ENCODE peak calls at places on chromosomes 1 and 21, in six cellular contexts. Z is Peyer's patch, N is heart left ventricle, A is A549, P is fibroblast of lung, B is left ventricle myocardium inferior. Q is an unnamed sample. For H3K4me1, the result is how much of the 10 kb centered on the place peaks cover.

GRCh38 chr1:67814121-67814772 is 19.0 kb downstream of the GNG12 start:
- DNase-seq in Z (no peak), N (no peak), A (no peak), P (peak), B (no peak), Q (no peak)

GRCh38 chr1:57839067-57839466 is 415.2 kb upstream of the DAB1 start:
- DNase-seq in Z (no peak), N (no peak), A (no peak), P (peak), B (no peak), Q (no peak)

GRCh38 chr1:61481313-61481712 is 243.6 kb downstream of the TM2D1 start:
- DNase-seq in Z (no peak), N (no peak), A (peak), P (no peak), B (no peak), Q (peak)

GRCh38 chr1:31575373-31576140 is 758 bp upstream of the TINAGL1 start:
- DNase-seq in Z (peak), N (no peak), A (no peak), P (no peak), B (no peak), Q (peak)

GRCh38 chr1:29227511-29227910 is 3.2 kb downstream of the MECR start:
- DNase-seq in Z (no peak), N (no peak), A (no peak), P (no peak), B (no peak), Q (no peak)

GRCh38 chr1:191279266-191279800 is 801.7 kb upstream of the BRINP3 start:
- DNase-seq in Z (no peak), N (no peak), A (no peak), P (no peak), B (no peak), Q (peak)

GRCh38 chr1:183808296-183809027 is 3.5 kb downstream of the RGL1 start:
- DNase-seq in Z (no peak), N (no peak), A (no peak), P (no peak), B (no peak), Q (no peak)

GRCh38 chr1:69567847-69568434 is at the start of gene LRRC7:
- DNase-seq in Z (no peak), N (no peak), A (no peak), P (no peak), B (peak), Q (no peak)

GRCh38 chr1:186082235-186082937 is 292.7 kb downstream of the TPR start:
- DNase-seq in Z (peak), N (peak), A (no peak), P (peak), B (peak), Q (peak)

GRCh38 chr1:67586596-67586995 is 98.4 kb upstream of the GADD45A start:
- DNase-seq in Z (no peak), N (no peak), A (no peak), P (no peak), B (no peak), Q (no peak)

GRCh38 chr1:77349275-77349674 is 67.5 kb downstream of the AK5 start:
- DNase-seq in Z (no peak), N (no peak), A (no peak), P (no peak), B (no peak), Q (no peak)

GRCh38 chr1:116847688-116848531 is 61.8 kb upstream of the PTGFRN start:
- DNase-seq in Z (peak), N (peak), A (no peak), P (peak), B (peak), Q (peak)

GRCh38 chr21:42027804-42028753 is 17.9 kb upstream of the ZBTB21 start:
- DNase-seq in Z (peak), N (no peak), A (no peak), P (no peak), B (no peak), Q (no peak)

GRCh38 chr1:157197906-157198435 is 59.8 kb upstream of the ETV3 start:
- DNase-seq in Z (peak), N (no peak), A (no peak), P (no peak), B (no peak), Q (no peak)

GRCh38 chr1:157194739-157195520 is 56.7 kb upstream of the ETV3 start:
- DNase-seq in Z (peak), N (no peak), A (no peak), P (no peak), B (no peak), Q (no peak)

GRCh38 chr1:157196245-157196543 is 58.0 kb upstream of the ETV3 start:
- DNase-seq in Z (peak), N (no peak), A (no peak), P (no peak), B (no peak), Q (no peak)

GRCh38 chr1:157193702-157194391 is 55.7 kb upstream of the ETV3 start:
- DNase-seq in Z (peak), N (peak), A (peak), P (peak), B (peak), Q (peak)

GRCh38 chr1:157195521-157196244 is 57.5 kb upstream of the ETV3 start:
- DNase-seq in Z (peak), N (no peak), A (no peak), P (no peak), B (no peak), Q (no peak)
- TF ChIP-seq CTCF in Z (no peak), N (no peak), A (no peak), P (no peak), B (no peak), Q (no peak)

GRCh38 chr1:75724472-75725022 is at the start of gene ACADM:
- DNase-seq in Z (peak), N (peak), A (peak), P (peak), B (peak), Q (peak)

GRCh38 chr1:75727571-75727970 is 3.1 kb downstream of the ACADM start:
- DNase-seq in Z (no peak), N (no peak), A (no peak), P (no peak), B (no peak), Q (no peak)

GRCh38 chr1:75723989-75724471 is 479 bp upstream of the ACADM start:
- DNase-seq in Z (peak), N (peak), A (peak), P (peak), B (peak), Q (peak)

GRCh38 chr1:75725256-75725655 is 747 bp downstream of the ACADM start:
- DNase-seq in Z (no peak), N (no peak), A (no peak), P (peak), B (no peak), Q (no peak)

DNA sequence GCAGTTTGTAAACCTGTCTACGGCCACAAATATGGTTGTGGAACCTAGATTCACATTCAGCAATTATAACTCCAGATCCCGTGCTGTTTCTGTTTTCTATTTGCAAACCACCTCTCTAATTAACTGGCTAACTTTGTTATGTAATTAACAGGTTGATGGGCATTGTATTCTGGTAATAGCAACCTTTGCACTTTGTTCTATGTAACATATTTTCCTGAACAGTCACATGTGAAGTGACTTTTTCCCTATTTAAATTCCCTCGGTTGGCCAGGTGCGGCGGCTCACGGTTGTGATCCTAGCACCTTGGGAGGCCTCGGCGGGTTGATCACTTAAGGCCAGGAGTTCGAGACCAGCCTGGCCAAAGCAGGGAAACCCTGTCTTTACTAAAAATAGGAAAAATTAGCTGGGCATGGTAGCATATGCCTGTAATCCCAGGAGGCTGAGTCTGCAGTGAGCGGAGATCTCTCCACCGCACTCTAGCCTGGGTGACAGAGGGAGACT is 1.4 kb downstream of the ACADM start:
- DNase-seq in Z (peak), N (no peak), A (no peak), P (peak), B (no peak), Q (no peak)
- H3K27ac ChIP-seq in Z (peak), N (peak), A (no peak), P (no peak), B (peak), Q (no peak)

DNA sequence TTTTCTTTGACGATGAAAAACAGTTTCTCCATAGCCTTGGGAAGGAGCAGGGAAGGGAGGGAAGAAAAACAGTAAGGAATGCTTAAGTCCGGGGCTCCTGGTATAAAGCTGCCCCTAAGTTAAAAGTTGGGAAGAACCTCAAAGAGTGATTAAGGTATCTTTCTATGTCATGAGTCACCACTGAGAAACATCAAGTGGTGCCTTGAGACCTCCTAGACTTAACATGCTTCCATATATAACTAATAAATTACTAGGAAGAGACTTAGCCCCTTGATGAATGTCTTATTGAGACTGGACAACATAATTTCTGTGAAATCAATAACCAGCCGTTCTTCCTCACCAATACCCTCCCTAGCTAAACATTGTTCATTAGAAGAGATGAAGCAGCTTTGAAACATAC is 121.8 kb upstream of the SLC44A3 start:
- DNase-seq in Z (no peak), N (no peak), A (peak), P (no peak), B (no peak), Q (no peak)
- H3K4me1 ChIP-seq in Z (under half), N (under half), A (under half), P (under half), B (under half), Q (under half)

GRCh38 chr1:38207906-38208305 is 161.3 kb upstream of the POU3F1 start:
- DNase-seq in Z (no peak), N (no peak), A (no peak), P (no peak), B (no peak), Q (no peak)

GRCh38 chr1:38209986-38210385 is 163.4 kb upstream of the POU3F1 start:
- DNase-seq in Z (no peak), N (peak), A (no peak), P (no peak), B (peak), Q (no peak)

GRCh38 chr1:38213720-38214367 is 167.3 kb upstream of the POU3F1 start:
- DNase-seq in Z (no peak), N (no peak), A (no peak), P (no peak), B (no peak), Q (no peak)

GRCh38 chr1:38208720-38209632 is 162.4 kb upstream of the POU3F1 start:
- DNase-seq in Z (no peak), N (no peak), A (no peak), P (no peak), B (no peak), Q (no peak)

DNA sequence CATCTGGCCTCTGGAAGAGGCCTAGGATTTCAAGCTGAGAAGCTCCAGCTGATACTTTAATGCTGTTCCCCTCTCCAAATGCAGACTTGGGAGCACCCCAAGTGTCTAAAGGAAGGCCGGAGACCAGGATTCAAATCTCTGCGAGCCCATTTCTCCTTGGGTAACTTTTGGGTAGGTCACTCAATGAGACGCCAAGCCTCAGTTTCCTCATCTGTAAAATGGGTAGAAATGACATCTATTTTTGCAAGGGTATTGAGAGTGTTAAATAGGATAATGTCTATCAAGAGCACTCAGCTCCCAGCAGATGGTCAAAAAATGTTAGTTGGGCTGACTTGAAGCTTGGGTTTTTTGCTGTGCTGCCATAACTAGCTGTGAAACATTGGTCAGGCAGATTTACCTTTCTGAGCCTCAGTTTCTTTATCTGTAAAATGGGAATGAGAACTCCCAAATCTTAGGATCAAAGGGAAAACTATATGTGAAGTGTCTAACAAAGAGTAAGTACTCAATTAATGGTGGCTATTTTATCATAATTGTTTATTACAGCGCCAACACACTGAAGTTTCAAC is 164.1 kb upstream of the POU3F1 start:
- DNase-seq in Z (no peak), N (no peak), A (no peak), P (no peak), B (no peak), Q (no peak)
- TF ChIP-seq CTCF in Z (no peak), N (no peak), A (no peak), P (no peak), B (no peak), Q (no peak)

GRCh38 chr21:21262048-21262447 is 263.8 kb downstream of the NCAM2 start:
- DNase-seq in Z (no peak), N (no peak), A (no peak), P (no peak), B (no peak), Q (no peak)
- H3K27ac ChIP-seq in Z (no peak), N (no peak), A (no peak), P (no peak), B (no peak), Q (no peak)

GRCh38 chr21:45087022-45087823 is 12.8 kb downstream of the ADARB1 start:
- DNase-seq in Z (no peak), N (no peak), A (no peak), P (peak), B (no peak), Q (no peak)
- H3K4me1 ChIP-seq in Z (under half), N (under half), A (under half), P (under half), B (half or more), Q (under half)

DNA sequence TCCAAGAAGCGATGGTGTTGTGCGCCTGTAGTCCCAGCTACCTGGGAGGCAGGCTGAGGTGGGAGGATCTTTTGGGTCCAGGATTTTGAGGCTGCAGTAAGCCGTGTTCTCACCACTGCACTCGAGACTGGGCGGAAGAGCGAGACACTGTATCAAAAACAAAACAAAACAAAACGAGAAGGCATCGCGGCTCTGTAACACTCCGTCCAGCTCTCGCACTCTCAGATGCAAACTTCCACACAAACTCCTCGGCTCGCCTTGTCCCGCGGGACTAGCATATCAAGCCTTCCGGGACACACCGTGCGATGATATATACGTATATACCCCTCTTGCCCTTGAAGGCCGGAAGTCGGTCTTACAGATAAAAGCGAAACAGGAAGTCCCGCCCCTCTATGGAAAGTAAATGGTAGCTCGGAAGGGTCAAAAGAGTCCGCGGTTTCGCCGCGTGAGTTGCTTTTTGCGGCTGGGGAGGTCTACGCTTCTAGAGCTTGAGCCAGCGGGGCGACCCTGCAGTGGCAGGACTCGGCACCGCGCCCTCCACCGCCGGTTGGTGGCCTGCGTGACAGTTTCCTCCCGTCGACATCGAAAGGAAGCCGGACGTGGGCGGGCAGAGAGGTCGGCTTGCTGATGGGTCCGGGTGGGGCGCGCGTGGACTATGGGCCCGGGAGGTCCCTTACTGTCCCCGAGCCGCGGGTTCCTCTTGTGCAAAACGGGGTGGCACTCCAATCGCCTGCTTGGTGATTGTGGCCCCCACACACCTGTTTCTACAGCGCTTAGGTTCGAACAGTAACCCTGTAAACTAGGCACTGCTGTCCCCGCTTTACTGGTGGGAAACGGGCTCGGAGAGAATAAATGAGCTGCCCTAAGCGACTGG is at the start of gene COA6:
- DNase-seq in Z (peak), N (peak), A (peak), P (peak), B (peak), Q (peak)
- TF ChIP-seq CTCF in Z (no peak), N (no peak), A (no peak), P (no peak), B (no peak), Q (no peak)

GRCh38 chr1:2502661-2503553 is 23.5 kb downstream of the PANK4 start:
- DNase-seq in Z (no peak), N (no peak), A (no peak), P (no peak), B (no peak), Q (no peak)

GRCh38 chr1:2501820-2502119 is 24.6 kb downstream of the PANK4 start:
- DNase-seq in Z (no peak), N (no peak), A (no peak), P (no peak), B (no peak), Q (no peak)

GRCh38 chr1:2499986-2500596 is 24.0 kb downstream of the PLCH2 start:
- DNase-seq in Z (no peak), N (no peak), A (no peak), P (no peak), B (no peak), Q (no peak)

GRCh38 chr1:2502210-2502609 is 24.2 kb downstream of the PANK4 start:
- DNase-seq in Z (no peak), N (no peak), A (no peak), P (no peak), B (no peak), Q (no peak)

DNA sequence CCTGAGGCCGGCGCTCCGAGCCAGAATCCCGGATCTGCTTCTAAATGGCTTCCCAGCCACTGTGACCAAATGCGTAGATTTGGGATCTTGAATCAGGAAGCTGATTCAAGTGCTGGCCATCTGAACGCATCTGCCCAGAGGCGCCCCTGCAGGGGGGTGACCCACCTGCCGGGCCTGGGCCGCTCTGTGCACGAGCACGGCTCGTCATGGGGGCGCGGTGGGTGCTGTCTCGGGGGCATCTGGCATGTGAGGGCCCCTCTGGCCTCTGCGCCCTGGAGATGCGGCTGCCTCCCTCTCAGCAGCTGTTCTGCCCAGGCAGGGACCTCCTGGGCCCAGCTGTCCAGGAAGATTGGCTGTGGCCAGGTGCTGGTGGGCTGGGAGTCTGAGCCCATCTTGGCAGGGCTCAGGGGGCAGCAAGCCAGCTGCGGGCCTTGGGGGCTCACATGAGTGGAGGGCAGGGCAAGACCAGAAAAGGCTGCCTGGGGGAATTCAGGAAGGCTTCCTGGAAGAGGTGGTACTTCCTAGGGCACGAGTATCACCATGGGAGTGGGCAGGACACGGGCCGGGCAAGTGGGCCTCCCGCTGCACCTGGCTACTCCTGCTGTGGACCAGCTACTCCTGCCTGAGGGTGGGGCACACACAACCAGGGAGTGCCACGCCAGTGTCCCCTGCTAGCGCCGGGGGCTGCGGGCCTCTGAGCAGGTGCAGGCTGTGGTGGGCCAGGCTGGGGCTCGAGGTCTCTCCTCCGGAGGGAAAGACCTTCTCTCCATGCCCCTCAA is 25.1 kb downstream of the PLCH2 start:
- DNase-seq in Z (no peak), N (no peak), A (no peak), P (no peak), B (no peak), Q (no peak)
- H3K27ac ChIP-seq in Z (no peak), N (no peak), A (no peak), P (no peak), B (no peak), Q (no peak)